ENCODE peak calls at places on chromosomes 3 and 15, in eight cellular contexts. J is uterus, S is A673, C is HCT116, X is MM.1S, Q is GM12864, H is Peyer's patch, O is A549. G is an unnamed sample.

GRCh38 chr3:183192650-183193300 is 30.2 kb upstream of the LAMP3 start:
- DNase-seq in C (no peak), J (no peak), Q (no peak), H (no peak), X (no peak), O (no peak), S (no peak), G (no peak)

GRCh38 chr3:117910820-117911524 is 1123.7 kb downstream of the IGSF11 start:
- DNase-seq in X (no peak), Q (no peak), H (no peak), J (no peak), C (no peak), S (no peak), O (no peak), G (no peak)

GRCh38 chr3:108106031-108106430 is 15.2 kb upstream of the CD47 start:
- DNase-seq in X (no peak), C (no peak), H (no peak), J (no peak), Q (no peak), O (no peak), S (no peak), G (no peak)

GRCh38 chr3:99866167-99866810 is 48.6 kb downstream of the CMSS1 start:
- DNase-seq in J (no peak), O (no peak), S (no peak), Q (no peak), C (no peak), X (no peak), H (no peak), G (peak)

GRCh38 chr3:127747751-127748521 is 74.4 kb downstream of the MGLL start:
- DNase-seq in H (no peak), J (peak), X (no peak), O (peak), S (no peak), C (no peak), Q (no peak), G (peak)

GRCh38 chr15:69951511-69952209 is 146.1 kb downstream of the TLE3 start:
- DNase-seq in S (peak), Q (no peak), J (no peak), H (no peak), X (no peak), C (no peak), O (no peak), G (no peak)

GRCh38 chr3:61334783-61335182 is 83.5 kb upstream of the FHIT start:
- DNase-seq in H (no peak), J (no peak), C (no peak), O (no peak), X (no peak), Q (no peak), S (no peak), G (no peak)

GRCh38 chr3:43996379-43997301 is 245.0 kb upstream of the TOPAZ1 start:
- DNase-seq in S (peak), O (peak), Q (no peak), J (no peak), C (no peak), X (peak), H (peak), G (no peak)

DNA sequence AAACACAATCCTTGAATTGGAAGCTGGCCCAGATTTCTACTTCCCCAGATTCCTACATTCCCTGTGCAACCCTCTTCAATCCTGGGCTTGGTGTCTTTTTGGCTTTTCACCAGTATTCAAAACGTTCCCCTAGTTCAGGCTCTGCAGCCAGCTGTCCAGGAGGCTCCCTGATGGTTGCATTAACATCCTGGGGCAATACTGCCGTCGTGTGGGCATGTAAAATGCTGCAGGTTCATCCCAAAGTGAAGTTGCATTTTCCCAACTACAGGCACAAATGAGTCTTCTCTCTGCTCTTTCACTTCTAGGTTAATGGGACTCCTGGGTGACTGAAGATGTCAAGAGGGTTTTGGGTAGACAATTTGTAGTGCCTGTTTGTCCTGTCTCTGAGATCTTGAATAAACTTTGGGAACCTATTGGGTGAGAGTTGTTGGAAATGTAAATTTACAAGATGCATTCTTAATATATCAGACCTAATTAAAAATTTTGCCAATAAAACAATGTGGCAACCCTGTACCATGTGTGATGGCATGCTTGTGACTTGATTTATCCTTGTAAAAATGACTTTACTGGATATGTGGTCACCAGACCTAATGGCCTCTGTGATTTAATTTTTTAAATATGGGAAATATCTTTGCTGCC is 28.6 kb downstream of the SOX14 start:
- DNase-seq in C (peak), S (peak), O (peak), Q (peak), H (no peak), J (no peak), X (peak), G (peak)
- TF ChIP-seq CTCF in C (peak), S (peak), O (peak), Q (peak), H (peak), J (no peak), X (peak), G (peak)

GRCh38 chr15:68578175-68578959 is 426 bp upstream of the CORO2B start:
- DNase-seq in Q (no peak), C (no peak), J (peak), H (peak), X (no peak), O (peak), S (peak), G (no peak)
- H3K4me3 ChIP-seq in Q (no peak), C (peak), J (peak), H (peak), X (peak), O (peak), S (peak), G (peak)

GRCh38 chr15:55742498-55742926 is 440 bp downstream of the PRTG start:
- DNase-seq in H (no peak), O (peak), J (peak), S (no peak), Q (no peak), X (no peak), C (no peak), G (no peak)
- TF ChIP-seq CTCF in H (no peak), O (no peak), J (no peak), S (no peak), Q (no peak), X (no peak), C (no peak), G (no peak)

DNA sequence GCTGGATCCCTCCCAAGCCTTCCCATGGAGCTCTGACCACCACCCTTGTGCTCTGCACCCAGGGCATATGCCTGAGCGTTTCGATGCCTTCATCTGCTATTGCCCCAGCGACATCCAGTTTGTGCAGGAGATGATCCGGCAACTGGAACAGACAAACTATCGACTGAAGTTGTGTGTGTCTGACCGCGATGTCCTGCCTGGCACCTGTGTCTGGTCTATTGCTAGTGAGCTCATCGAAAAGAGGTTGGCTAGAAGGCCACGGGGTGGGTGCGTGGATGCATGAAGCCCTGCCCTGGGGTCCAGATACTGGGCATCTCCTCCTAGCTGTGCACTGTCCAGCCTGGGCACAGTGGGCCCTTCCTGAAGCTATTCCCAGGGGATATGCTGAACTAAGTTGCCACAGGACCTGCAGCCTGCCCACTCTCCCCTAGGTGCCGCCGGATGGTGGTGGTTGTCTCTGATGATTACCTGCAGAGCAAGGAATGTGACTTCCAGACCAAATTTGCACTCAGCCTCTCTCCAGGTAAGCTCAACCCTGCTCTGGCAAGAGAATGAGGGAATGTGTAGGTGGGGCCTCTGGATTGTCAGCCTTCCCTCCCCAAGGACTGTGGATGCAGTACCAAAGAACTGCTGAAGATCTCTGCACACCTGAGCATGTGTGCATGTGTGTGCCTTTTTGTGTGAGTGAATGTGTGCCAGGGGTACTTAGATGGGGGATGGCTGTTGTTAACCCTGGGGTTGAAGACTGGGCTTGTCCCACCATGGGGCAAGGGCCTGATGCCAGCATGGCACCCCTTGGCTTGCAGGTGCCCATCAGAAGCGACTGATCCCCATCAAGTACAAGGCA is 2.1 kb downstream of the MYD88 start:
- DNase-seq in X (no peak), J (no peak), O (no peak), H (peak), Q (no peak), C (no peak), S (no peak), G (no peak)
- H3K4me3 ChIP-seq in X (no peak), J (no peak), O (no peak), H (no peak), Q (no peak), C (no peak), S (no peak), G (no peak)

DNA sequence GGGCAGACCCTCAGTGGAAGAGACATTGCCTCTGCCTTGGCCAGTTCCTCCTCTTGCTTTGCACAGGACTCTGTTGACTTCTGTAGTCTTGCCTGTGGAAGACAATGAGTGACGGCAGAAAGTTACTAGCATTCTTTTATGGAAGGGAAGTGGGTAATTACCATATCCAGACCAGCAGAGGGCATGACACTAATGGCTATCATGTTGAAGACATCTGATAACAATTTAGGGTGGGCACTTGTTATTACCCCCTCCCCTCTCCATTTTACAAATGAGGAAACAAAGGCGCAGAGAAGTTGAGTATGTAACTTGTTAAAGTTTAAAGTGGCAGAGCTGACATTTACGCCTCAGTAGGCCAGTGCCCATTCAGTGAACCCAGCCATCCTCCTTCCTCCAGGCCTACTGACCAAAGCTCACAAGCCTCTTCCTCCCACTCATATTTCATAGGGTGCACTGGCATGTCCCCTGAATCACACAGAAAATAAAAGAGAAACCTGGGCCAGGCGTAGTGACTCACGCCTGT is 48.2 kb upstream of the FMN1 start:
- DNase-seq in O (peak), S (peak), X (peak), Q (no peak), C (no peak), H (no peak), J (no peak), G (no peak)
- TF ChIP-seq CTCF in O (peak), S (peak), X (peak), Q (peak), C (peak), H (no peak), J (no peak), G (peak)

GRCh38 chr15:26722621-26723160 is 50.2 kb downstream of the GABRB3 start:
- DNase-seq in O (peak), C (no peak), S (no peak), H (no peak), X (no peak), Q (no peak), J (no peak), G (no peak)

GRCh38 chr15:26716069-26716468 is 56.8 kb downstream of the GABRB3 start:
- DNase-seq in C (no peak), H (no peak), X (no peak), S (no peak), J (no peak), Q (no peak), O (no peak), G (no peak)

GRCh38 chr15:26724381-26724780 is 48.5 kb downstream of the GABRB3 start:
- DNase-seq in X (no peak), O (no peak), S (no peak), Q (no peak), H (no peak), C (no peak), J (no peak), G (no peak)

GRCh38 chr15:26720546-26720945 is 52.3 kb downstream of the GABRB3 start:
- DNase-seq in Q (no peak), O (no peak), J (no peak), S (no peak), H (no peak), X (no peak), C (no peak), G (no peak)

GRCh38 chr15:26721231-26721630 is 51.6 kb downstream of the GABRB3 start:
- DNase-seq in S (no peak), O (no peak), H (no peak), J (no peak), X (no peak), C (no peak), Q (no peak), G (no peak)
- H3K4me3 ChIP-seq in S (no peak), O (no peak), H (no peak), J (no peak), X (no peak), C (no peak), Q (no peak), G (no peak)

DNA sequence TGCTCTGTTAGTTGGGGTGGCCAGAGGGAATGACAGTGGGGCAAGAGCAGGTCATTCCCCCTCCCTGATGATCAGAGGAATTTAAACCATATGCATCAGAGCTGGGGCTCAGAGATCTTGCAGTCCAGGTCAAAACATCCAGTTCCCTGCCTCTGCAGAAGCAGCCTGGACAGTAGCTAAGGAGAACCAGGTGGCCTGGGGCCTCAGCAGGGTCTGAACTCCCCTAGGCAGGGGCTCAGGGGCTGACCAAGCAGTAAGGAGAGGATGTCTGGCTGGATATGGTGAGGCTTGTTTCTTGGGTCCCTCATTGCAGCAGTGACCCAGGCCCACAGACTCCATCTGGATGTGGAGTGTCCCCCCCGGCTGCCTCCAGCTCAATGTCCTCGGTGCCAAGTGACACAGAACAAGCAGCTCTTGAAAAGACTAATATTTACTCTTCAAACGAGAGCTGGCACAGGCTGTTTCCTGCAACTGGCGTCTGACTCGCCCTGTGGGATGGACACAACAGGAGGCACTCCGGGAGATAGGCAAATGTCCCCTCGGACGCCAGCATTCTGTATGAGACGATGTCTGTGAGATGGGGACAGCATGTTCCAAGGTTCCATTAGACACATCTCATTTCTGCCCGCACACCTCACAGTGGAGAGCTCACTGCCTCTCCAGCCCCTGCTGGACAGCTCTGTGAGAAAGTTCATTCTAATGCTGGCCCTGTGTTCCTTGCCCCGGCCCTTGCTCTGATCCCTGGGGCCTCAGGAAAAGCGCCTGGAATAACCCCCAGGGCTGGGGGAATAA is 37.1 kb downstream of the SEC22C start:
- DNase-seq in O (no peak), Q (no peak), S (no peak), J (no peak), H (no peak), X (no peak), C (no peak), G (no peak)
- TF ChIP-seq CTCF in O (no peak), Q (no peak), S (no peak), J (no peak), H (peak), X (no peak), C (no peak), G (no peak)

GRCh38 chr15:43206054-43206453 is 14.8 kb downstream of the EPB42 start:
- DNase-seq in C (no peak), O (no peak), X (no peak), Q (no peak), J (no peak), S (no peak), H (no peak), G (no peak)

GRCh38 chr15:43207024-43207423 is 13.8 kb downstream of the EPB42 start:
- DNase-seq in Q (no peak), X (no peak), J (no peak), H (no peak), S (no peak), C (no peak), O (no peak), G (no peak)

GRCh38 chr15:43210172-43210745 is 10.6 kb downstream of the EPB42 start:
- DNase-seq in O (no peak), X (no peak), H (no peak), Q (no peak), C (no peak), S (no peak), J (no peak), G (no peak)

GRCh38 chr15:43209059-43209824 is 11.6 kb downstream of the EPB42 start:
- DNase-seq in S (no peak), J (no peak), H (no peak), Q (no peak), C (no peak), X (no peak), O (peak), G (no peak)

DNA sequence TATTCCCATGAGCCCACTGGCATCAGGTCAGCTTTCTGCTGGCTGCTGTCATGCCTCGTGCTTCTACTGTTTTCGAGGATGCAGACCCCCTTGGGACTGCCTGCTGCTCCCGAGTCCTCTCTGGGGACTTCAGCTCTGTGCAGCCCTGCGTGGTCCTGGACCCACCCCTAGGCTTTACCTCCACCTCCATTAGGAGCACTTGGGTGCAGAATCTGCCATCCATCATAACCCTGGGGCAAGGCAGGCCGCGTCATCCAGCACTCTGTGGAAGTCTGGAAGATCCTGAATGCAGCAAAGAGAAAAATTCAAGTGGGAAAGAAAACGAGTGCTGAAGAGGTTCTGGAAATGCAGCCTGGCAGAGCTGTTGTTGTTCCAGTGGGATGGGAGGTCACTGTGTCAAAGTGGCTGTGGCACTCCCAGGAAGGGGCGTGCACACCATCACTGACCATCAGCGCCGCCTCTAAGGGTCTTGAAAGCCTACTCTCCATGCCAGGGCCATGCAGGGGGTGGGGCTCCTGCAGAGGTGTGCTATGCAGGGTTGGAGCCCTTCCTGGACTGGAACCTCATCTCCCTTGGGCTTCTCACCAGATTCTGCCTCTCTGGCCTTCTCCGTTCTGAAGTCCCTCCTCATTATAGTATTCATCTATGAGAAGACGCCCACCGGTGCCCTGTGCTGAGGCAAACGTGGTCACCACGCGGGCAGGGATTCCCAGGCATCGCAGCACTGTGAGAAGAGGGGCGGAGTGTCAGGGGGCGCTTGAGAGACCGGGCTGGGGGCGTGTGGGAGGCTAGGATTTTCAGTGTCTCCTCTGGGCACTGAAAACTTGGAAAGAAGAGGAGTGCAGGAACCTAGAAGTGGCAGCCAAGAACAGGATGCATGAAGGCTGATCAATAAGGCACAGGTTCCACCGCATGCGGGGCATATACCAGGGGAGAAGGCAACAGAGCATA is 12.5 kb downstream of the EPB42 start:
- DNase-seq in J (no peak), H (no peak), S (no peak), C (no peak), O (no peak), Q (no peak), X (no peak), G (no peak)
- H3K4me3 ChIP-seq in J (no peak), H (no peak), S (no peak), C (no peak), O (no peak), Q (no peak), X (no peak), G (no peak)

G was measured in HFF-Myc.